ENCODE peak calls at places on chromosome 17, in six cellular contexts. P is tibial nerve, G is MM.1S, Y is cardiac fibroblast, Q is heart right ventricle, R is adipocyte. O is an unnamed sample.

GRCh38 chr17:28427372-28427771 is 21.4 kb upstream of the SLC46A1 start:
- DNase-seq in P (no peak), G (no peak), Y (no peak), Q (no peak), R (peak; percentile 15), O (no peak)

GRCh38 chr17:74497471-74497870 is 31.0 kb downstream of the CD300A start:
- DNase-seq in P (no peak), G (no peak), Y (no peak), Q (no peak), R (no peak), O (no peak)

GRCh38 chr17:21140911-21141310 is 14.1 kb downstream of the DHRS7B start:
- DNase-seq in P (no peak), G (no peak), Y (no peak), Q (no peak), R (no peak), O (no peak)

GRCh38 chr17:68709995-68710780 is 109.0 kb upstream of the FAM20A start:
- DNase-seq in P (no peak), G (no peak), Y (no peak), Q (no peak), R (peak; percentile 82), O (no peak)

GRCh38 chr17:67164298-67164697 is 80.7 kb downstream of the HELZ start:
- DNase-seq in P (no peak), G (no peak), Y (peak; percentile 13), Q (no peak), R (no peak), O (no peak)

GRCh38 chr17:82836823-82837357 is 2.9 kb downstream of the ZNF750 start:
- DNase-seq in P (no peak), G (no peak), Y (no peak), Q (no peak), R (no peak), O (no peak)

GRCh38 chr17:13085578-13085977 is 67.8 kb upstream of the ELAC2 start:
- DNase-seq in P (no peak), G (no peak), Y (no peak), Q (no peak), R (no peak), O (no peak)

GRCh38 chr17:29042679-29043538 is at the start of gene PIPOX:
- DNase-seq in P (no peak), G (peak; percentile 47), Y (peak; percentile 12), Q (peak; percentile 18), R (peak; percentile 20), O (no peak)

GRCh38 chr17:43832976-43833829 is at the start of gene MPP3:
- DNase-seq in P (peak; percentile 33), G (peak; percentile 38), Y (peak; percentile 55), Q (peak; percentile 76), R (peak; percentile 94), O (no peak)

GRCh38 chr17:66032082-66032712 is 159.7 kb downstream of the CEP112 start:
- DNase-seq in P (no peak), G (no peak), Y (no peak), Q (no peak), R (no peak), O (peak; percentile 39)

GRCh38 chr17:33927732-33928133 is 327.4 kb upstream of the CCL2 start:
- DNase-seq in P (no peak), G (peak; percentile 9), Y (peak; percentile 0), Q (no peak), R (no peak), O (no peak)

GRCh38 chr17:29565643-29566472 is 979 bp downstream of the ABHD15 start:
- DNase-seq in P (peak; percentile 24), G (peak; percentile 76), Y (no peak), Q (peak; percentile 42), R (no peak), O (no peak)

GRCh38 chr17:50861334-50861676 is 4.8 kb downstream of the TOB1 start:
- DNase-seq in P (no peak), G (no peak), Y (no peak), Q (no peak), R (no peak), O (no peak)

GRCh38 chr17:71440513-71440912 is 680.3 kb upstream of the SOX9 start:
- DNase-seq in P (no peak), G (no peak), Y (no peak), Q (no peak), R (no peak), O (no peak)

GRCh38 chr17:63354251-63354650 is 91.9 kb downstream of the CYB561 start:
- DNase-seq in P (no peak), G (no peak), Y (no peak), Q (no peak), R (peak; percentile 27), O (no peak)

GRCh38 chr17:48613862-48614694 is 1.0 kb downstream of the HOXB8 start:
- DNase-seq in P (no peak), G (no peak), Y (no peak), Q (no peak), R (no peak), O (no peak)

GRCh38 chr17:27651411-27652345 is 20.7 kb downstream of the LGALS9 start:
- DNase-seq in P (peak; percentile 57), G (peak; percentile 24), Y (peak; percentile 73), Q (peak; percentile 64), R (peak; percentile 61), O (no peak)

GRCh38 chr17:68821860-68822693 is 133.1 kb downstream of the ABCA8 start:
- DNase-seq in P (no peak), G (no peak), Y (peak; percentile 90), Q (no peak), R (peak; percentile 64), O (no peak)

GRCh38 chr17:43702636-43703035 is 40.9 kb upstream of the MEOX1 start:
- DNase-seq in P (no peak), G (no peak), Y (peak; percentile 36), Q (no peak), R (no peak), O (no peak)

GRCh38 chr17:39139137-39139516 is 12.3 kb downstream of the PLXDC1 start:
- DNase-seq in P (no peak), G (no peak), Y (peak; percentile 86), Q (no peak), R (peak; percentile 80), O (no peak)

DNA sequence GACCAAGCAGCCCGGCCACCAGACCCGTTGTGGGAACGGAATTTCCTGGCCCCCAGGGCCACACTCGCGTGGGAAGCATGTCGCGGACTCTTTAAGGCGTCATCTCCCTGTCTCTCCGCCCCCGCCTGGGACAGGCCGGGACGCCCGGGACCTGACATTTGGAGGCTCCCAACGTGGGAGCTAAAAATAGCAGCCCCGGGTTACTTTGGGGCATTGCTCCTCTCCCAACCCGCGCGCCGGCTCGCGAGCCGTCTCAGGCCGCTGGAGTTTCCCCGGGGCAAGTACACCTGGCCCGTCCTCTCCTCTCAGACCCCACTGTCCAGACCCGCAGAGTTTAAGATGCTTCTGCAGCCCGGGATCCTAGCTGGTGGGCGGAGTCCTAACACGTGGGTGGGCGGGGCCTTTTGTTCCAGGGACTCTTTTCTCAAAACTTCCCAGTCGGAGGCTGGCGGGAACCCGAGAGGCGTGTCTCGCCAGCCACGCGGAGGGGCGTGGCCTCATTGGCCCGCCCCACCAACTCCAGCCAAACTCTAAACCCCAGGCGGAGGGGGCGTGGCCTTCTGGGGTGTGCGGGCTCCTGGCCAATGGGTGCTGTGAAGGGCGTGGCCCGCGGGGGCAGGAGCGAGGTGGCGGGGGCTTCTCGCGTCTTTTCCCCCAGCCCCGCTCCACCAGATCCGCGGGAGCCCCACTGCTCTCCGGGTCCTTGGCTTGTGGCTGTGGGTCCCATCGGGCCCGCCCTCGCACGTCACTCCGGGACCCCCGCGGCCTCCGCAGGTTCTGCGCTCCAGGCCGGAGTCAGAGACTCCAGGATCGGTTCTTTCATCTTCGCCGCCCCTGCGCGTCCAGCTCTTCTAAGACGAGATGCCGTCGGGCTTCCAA is at the start of gene SLC2A4:
- DNase-seq in P (peak; percentile 87), G (peak; percentile 95), Y (peak; percentile 95), Q (peak; percentile 95), R (peak; percentile 98), O (peak; percentile 60)
- H3K4me3 ChIP-seq in P (peak within 1 kb of the TSS; percentile 5), G (peak within 1 kb of the TSS; percentile 65), Y (peak within 1 kb of the TSS; percentile 52), Q (peak within 1 kb of the TSS; percentile 66), R (peak within 1 kb of the TSS; percentile 79), O (peak within 1 kb of the TSS; percentile 57)

GRCh38 chr17:3763777-3764170 is 37.2 kb downstream of the ITGAE start:
- DNase-seq in P (no peak), G (no peak), Y (no peak), Q (no peak), R (no peak), O (no peak)
- H3K4me3 ChIP-seq in P (no peak overlapping the region), G (no peak overlapping the region), Y (no peak overlapping the region), Q (no peak overlapping the region), R (no peak overlapping the region), O (peak overlapping the region; percentile 10)

DNA sequence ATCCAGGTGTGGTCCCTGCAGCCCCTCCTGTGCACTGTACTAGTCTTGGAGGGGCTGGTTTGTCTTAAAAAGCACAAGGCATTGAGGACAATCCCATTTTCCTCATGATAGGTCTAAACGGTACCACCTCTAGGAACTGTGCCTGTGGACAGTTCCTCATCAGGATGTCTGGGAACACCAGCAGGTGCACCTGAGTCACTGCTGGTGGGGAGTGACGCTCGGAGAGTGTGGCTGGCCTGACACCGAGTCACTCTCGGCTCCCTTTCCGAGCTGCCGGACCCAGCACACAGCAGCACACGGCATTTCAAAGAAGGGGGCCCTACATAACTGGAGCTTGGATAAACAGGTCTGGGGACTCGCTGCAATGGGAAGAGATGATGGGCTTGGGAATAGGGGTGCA is 25.6 kb downstream of the LRRC75A start:
- DNase-seq in P (no peak), G (no peak), Y (no peak), Q (no peak), R (no peak), O (no peak)
- H3K4me3 ChIP-seq in P (no peak overlapping the region), G (no peak overlapping the region), Y (no peak overlapping the region), Q (no peak overlapping the region), R (no peak overlapping the region), O (no peak overlapping the region)

GRCh38 chr17:42071810-42072209 is 21.4 kb upstream of the C17orf113 start:
- DNase-seq in P (no peak), G (no peak), Y (no peak), Q (no peak), R (no peak), O (no peak)

GRCh38 chr17:42068979-42069378 is 18.6 kb upstream of the C17orf113 start:
- DNase-seq in P (no peak), G (no peak), Y (no peak), Q (no peak), R (no peak), O (no peak)

GRCh38 chr17:42076797-42077559 is 21.3 kb downstream of the ZNF385C start:
- DNase-seq in P (no peak), G (no peak), Y (no peak), Q (no peak), R (no peak), O (no peak)

GRCh38 chr17:42075789-42076188 is 22.5 kb downstream of the ZNF385C start:
- DNase-seq in P (no peak), G (no peak), Y (no peak), Q (no peak), R (no peak), O (no peak)

DNA sequence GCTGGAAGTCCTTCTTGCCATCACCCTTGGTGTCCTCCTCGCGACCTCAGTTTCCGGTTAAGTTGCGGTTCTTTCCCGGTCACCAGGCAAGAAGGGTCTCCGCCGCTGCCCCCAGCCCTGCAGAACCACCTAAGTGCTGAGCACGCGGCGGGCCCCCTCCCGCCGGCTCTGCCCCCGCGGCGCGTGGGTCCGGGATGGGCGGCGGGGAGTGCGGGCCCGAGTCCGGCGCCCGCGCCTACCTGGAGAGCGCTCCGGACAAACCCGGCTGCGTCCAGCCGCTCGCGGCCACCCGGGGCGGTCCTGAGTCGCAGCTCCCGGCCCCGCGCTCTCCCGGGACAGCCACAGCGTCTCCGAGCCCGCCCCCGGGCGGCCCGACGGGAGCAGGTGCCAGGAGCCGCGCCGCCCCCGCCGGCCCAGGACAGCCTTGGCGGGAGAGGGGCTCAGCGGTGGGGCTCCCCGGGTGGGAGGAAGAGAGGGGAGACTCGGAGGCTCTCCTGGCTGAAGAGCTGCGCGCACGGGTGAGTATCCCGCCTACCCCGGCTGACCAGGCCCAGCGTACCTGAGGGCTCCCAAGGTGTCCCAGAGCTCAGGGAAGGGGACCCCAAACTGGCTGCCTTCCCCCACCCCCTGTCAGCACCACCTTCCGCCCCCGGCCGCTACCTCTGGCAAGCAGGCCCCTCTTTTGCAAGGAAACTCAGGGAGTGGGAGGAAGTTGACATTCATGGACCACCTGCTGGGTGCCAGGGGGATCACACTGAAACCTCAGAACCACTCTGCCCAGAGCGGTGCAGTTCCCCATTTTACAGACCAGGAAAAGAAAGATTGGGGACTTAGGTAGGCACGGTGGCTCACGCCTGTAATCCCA is 22.2 kb upstream of the C17orf113 start:
- DNase-seq in P (no peak), G (no peak), Y (no peak), Q (no peak), R (peak; percentile 37), O (no peak)
- H3K4me3 ChIP-seq in P (no peak overlapping the region), G (no peak overlapping the region), Y (peak overlapping the region; percentile 10), Q (peak overlapping the region; percentile 35), R (no peak overlapping the region), O (peak overlapping the region; percentile 12)

O was measured in GM12864.